ENCODE peak calls at places on chromosomes 11 and 22, in five cellular contexts. K is A549; G is GM23248; Y is effector memory CD4-positive, alpha-beta T cell; B is stomach. T is an unnamed sample. For H3K4me1, the result is how much of the 10 kb centered on the place peaks cover.

GRCh38 chr11:107928767-107929507 is 689 bp downstream of the RAB39A start:
- DNase-seq in K (no peak), G (no peak), Y (no peak), B (no peak), T (no peak)

GRCh38 chr11:17600316-17601205 is 53.5 kb downstream of the OTOG start:
- DNase-seq in K (no peak), G (no peak), Y (no peak), B (peak), T (no peak)

GRCh38 chr11:62141111-62142042 is 17.6 kb downstream of the INCENP start:
- DNase-seq in K (no peak), G (no peak), Y (no peak), B (peak), T (no peak)

GRCh38 chr11:5291207-5291838 is 10.4 kb downstream of the OR51B4 start:
- DNase-seq in K (peak), G (peak), Y (no peak), B (no peak), T (no peak)

GRCh38 chr22:44154431-44154942 is 26.2 kb upstream of the PARVG start:
- DNase-seq in K (no peak), G (no peak), Y (no peak), B (no peak), T (no peak)

GRCh38 chr11:120326845-120327281 is 1.8 kb downstream of the TLCD5 start:
- DNase-seq in K (no peak), G (no peak), Y (no peak), B (no peak), T (no peak)

GRCh38 chr22:37681001-37681424 is 5.1 kb upstream of the NOL12 start:
- DNase-seq in K (no peak), G (peak), Y (no peak), B (no peak), T (no peak)

GRCh38 chr11:87359401-87359800 is 321.7 kb downstream of the TMEM135 start:
- DNase-seq in K (no peak), G (no peak), Y (no peak), B (no peak), T (no peak)

GRCh38 chr11:46348986-46349401 is 1.7 kb downstream of the DGKZ start:
- DNase-seq in K (no peak), G (no peak), Y (no peak), B (no peak), T (no peak)

GRCh38 chr11:69842746-69843528 is 23.7 kb upstream of the FGF3 start:
- DNase-seq in K (no peak), G (peak), Y (no peak), B (no peak), T (no peak)

GRCh38 chr11:8006349-8006977 is 19.3 kb downstream of the EIF3F start:
- DNase-seq in K (peak), G (peak), Y (peak), B (peak), T (no peak)

GRCh38 chr22:24244144-24244787 is 616 bp downstream of the GGT5 start:
- DNase-seq in K (no peak), G (peak), Y (no peak), B (no peak), T (no peak)

GRCh38 chr11:13210424-13210823 is 67.2 kb upstream of the BMAL1 start:
- DNase-seq in K (peak), G (peak), Y (no peak), B (peak), T (peak)

GRCh38 chr11:130024356-130024755 is 21.7 kb upstream of the PRDM10 start:
- DNase-seq in K (no peak), G (peak), Y (no peak), B (no peak), T (no peak)

GRCh38 chr11:130022799-130023198 is 20.2 kb upstream of the PRDM10 start:
- DNase-seq in K (no peak), G (peak), Y (no peak), B (no peak), T (no peak)

GRCh38 chr11:130025371-130025770 is 22.7 kb upstream of the PRDM10 start:
- DNase-seq in K (no peak), G (no peak), Y (no peak), B (no peak), T (no peak)

GRCh38 chr11:130020323-130020722 is 17.7 kb upstream of the PRDM10 start:
- DNase-seq in K (no peak), G (no peak), Y (no peak), B (no peak), T (no peak)

DNA sequence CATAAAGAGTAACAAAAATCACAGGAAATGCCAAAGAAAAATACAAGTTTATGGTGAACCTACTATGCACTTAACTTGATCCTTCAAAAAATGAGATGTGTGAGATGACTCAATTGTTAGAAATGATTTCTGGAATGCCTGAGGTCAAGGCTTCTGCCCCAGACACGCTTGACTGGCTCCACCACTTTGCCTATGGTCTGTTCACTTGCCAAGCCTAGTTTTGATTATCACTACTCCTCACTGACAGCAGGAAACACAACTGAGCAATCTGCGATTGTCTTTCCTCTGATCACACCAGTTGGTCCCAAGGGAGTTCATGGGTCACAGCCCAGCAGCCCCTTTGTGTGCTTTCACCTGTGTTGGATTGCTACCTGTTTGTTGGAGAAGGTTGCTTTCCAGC is 20.6 kb upstream of the PRDM10 start:
- DNase-seq in K (no peak), G (peak), Y (no peak), B (no peak), T (no peak)
- H3K4me1 ChIP-seq in K (under half), G (under half), Y (under half), B (under half), T (under half)

DNA sequence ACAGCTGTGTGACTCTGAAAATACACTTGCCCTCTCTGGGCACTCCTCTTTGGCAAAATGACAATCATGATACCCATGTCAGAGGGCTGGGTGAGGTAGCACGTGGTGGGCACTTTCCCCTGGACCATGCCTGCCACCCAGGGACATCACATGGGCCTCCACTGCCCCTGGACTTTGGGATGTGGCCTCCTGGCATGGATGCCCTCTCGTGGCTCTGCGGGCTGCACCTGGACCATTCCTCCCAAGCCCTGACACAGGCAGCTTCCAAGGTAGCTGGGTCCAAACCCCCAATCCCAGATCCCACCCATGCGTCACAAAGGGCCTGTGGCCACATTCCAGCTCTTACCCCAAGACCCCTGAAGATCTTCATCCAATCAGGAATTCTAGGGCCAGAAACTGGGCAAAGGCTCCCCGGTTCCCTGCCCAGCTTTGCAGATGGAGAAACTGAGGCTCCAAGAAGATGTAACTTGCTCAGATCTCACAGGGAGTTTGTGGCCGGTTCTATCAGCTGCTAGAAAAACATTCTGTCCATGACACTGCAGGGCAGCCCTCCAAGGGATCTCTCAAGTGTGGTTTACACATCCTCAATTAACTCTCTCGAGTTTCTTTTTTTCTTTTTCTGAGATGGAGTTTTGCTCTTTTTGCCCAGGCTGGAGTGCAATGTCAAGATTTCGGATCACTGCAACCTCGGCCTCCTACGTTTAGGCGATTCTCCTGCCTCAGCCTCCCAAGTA is 35.4 kb upstream of the CYB5R3 start:
- DNase-seq in K (no peak), G (peak), Y (no peak), B (no peak), T (no peak)
- H3K4me1 ChIP-seq in K (under half), G (half or more), Y (under half), B (half or more), T (under half)

GRCh38 chr11:85771568-85771967 is 39.4 kb downstream of the SYTL2 start:
- DNase-seq in K (no peak), G (no peak), Y (no peak), B (no peak), T (no peak)
- H3K4me1 ChIP-seq in K (under half), G (under half), Y (under half), B (under half), T (under half)

DNA sequence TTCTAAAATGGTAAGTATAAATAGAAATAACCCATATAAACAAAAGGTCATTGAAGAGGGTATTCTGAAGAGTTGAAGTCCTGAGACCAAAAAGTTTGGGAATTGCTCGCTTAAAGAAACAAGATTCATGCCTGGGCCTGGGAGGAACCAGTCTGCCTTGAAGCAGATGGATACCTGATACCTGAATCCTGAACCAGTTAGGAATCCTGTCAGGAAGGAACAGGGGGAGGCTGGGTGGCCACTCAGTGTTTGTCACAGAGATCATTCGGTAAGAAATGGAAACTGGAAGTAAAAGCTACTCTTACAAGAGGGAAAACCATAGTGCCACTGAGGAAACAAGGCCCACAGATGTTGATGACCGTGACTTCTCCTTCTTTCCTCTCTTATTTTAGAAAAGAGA is 126.4 kb upstream of the SNX19 start:
- DNase-seq in K (no peak), G (no peak), Y (no peak), B (no peak), T (no peak)
- H3K4me1 ChIP-seq in K (under half), G (under half), Y (under half), B (under half), T (under half)